ENCODE peak calls at places on chromosome 1, in four cellular contexts. Y, Z, N and M are unnamed samples.

GRCh38 chr1:103111926-103112325 is 3.6 kb upstream of the COL11A1 start:
- DNase-seq in Y (no peak), Z (no peak), N (no peak), M (no peak)

GRCh38 chr1:2266301-2266967 is 38.3 kb downstream of the SKI start:
- DNase-seq in Y (no peak), Z (no peak), N (no peak), M (no peak)

GRCh38 chr1:152501704-152502103 is 8.9 kb upstream of the LCE5A start:
- DNase-seq in Y (no peak), Z (no peak), N (no peak), M (no peak)

GRCh38 chr1:33036051-33036525 is 595 bp downstream of the AK2 start:
- DNase-seq in Y (no peak), Z (no peak), N (no peak), M (no peak)

GRCh38 chr1:233945573-233945972 is 41.1 kb downstream of the SLC35F3 start:
- DNase-seq in Y (no peak), Z (no peak), N (no peak), M (no peak)

GRCh38 chr1:111399792-111400610 is 27.5 kb downstream of the OVGP1 start:
- DNase-seq in Y (no peak), Z (peak; percentile 21), N (peak; percentile 7), M (no peak)

GRCh38 chr1:89863165-89863835 is 42.5 kb downstream of the LRRC8D start:
- DNase-seq in Y (no peak), Z (no peak), N (no peak), M (no peak)

GRCh38 chr1:153288634-153289275 is 24.0 kb downstream of the PGLYRP3 start:
- DNase-seq in Y (no peak), Z (no peak), N (no peak), M (no peak)